ENCODE peak calls at places on chromosomes 13 and 19, in six cellular contexts. F is head of caudate nucleus; N is mesothelial cell of epicardium; K is WERI-Rb-1; V is stimulated activated CD8-positive, alpha-beta memory T cell treated with anti-CD3 and anti-CD28 coated beads, Interleukin-4, amount 100 ng/mL, for 1 hour; W is foreskin melanocyte. M is an unnamed sample.

GRCh38 chr19:22945560-22945959 is 57.4 kb downstream of the ZNF728 start:
- DNase-seq in F (no peak), N (no peak), K (no peak), V (no peak), W (no peak), M (no peak)

GRCh38 chr13:113622791-113623490 is 35.1 kb downstream of the ATP4B start:
- DNase-seq in F (no peak), N (no peak), K (no peak), V (no peak), W (peak), M (no peak)

GRCh38 chr19:2249010-2249866 is at the start of gene AMH:
- DNase-seq in F (no peak), N (no peak), K (no peak), V (no peak), W (no peak), M (no peak)

GRCh38 chr13:103299079-103299478 is 232.9 kb upstream of the SLC10A2 start:
- DNase-seq in F (no peak), N (no peak), K (peak), V (no peak), W (no peak), M (no peak)

GRCh38 chr13:114164681-114165429 is 14.2 kb upstream of the CFAP97D2 start:
- DNase-seq in F (no peak), N (no peak), K (no peak), V (no peak), W (no peak), M (no peak)

GRCh38 chr19:40614595-40615411 is 13.6 kb downstream of the LTBP4 start:
- DNase-seq in F (no peak), N (no peak), K (no peak), V (peak), W (peak), M (peak)

GRCh38 chr13:80877209-80877943 is 536.5 kb upstream of the SPRY2 start:
- DNase-seq in F (no peak), N (no peak), K (no peak), V (no peak), W (no peak), M (no peak)

GRCh38 chr13:110525328-110526319 is 35.9 kb downstream of the RAB20 start:
- DNase-seq in F (no peak), N (no peak), K (no peak), V (no peak), W (no peak), M (no peak)

GRCh38 chr19:6412111-6412999 is 12.3 kb downstream of the KHSRP start:
- DNase-seq in F (peak), N (no peak), K (peak), V (no peak), W (no peak), M (no peak)

GRCh38 chr19:55638864-55639359 is 1.9 kb upstream of the ZNF580 start:
- DNase-seq in F (no peak), N (no peak), K (peak), V (no peak), W (peak), M (no peak)

GRCh38 chr19:7748756-7749155 is 1.4 kb upstream of the CD209 start:
- DNase-seq in F (no peak), N (no peak), K (no peak), V (no peak), W (no peak), M (no peak)

GRCh38 chr13:97264663-97265062 is 42.5 kb downstream of the MBNL2 start:
- DNase-seq in F (no peak), N (no peak), K (no peak), V (no peak), W (no peak), M (no peak)

GRCh38 chr13:39245688-39246087 is 207.4 kb downstream of the NHLRC3 start:
- DNase-seq in F (no peak), N (no peak), K (no peak), V (no peak), W (no peak), M (no peak)

GRCh38 chr13:49629196-49629938 is 1.1 kb downstream of the ARL11 start:
- DNase-seq in F (no peak), N (no peak), K (no peak), V (no peak), W (no peak), M (no peak)

GRCh38 chr13:87696458-87696857 is 25.3 kb downstream of the SLITRK5 start:
- DNase-seq in F (no peak), N (no peak), K (no peak), V (no peak), W (no peak), M (no peak)

GRCh38 chr19:45076029-45076850 is at the start of gene ZNF296:
- DNase-seq in F (peak), N (no peak), K (no peak), V (no peak), W (no peak), M (peak)

GRCh38 chr13:39313721-39314120 is 275.5 kb downstream of the NHLRC3 start:
- DNase-seq in F (no peak), N (no peak), K (no peak), V (no peak), W (no peak), M (no peak)

GRCh38 chr13:67230774-67231480 is 791 bp upstream of the PCDH9 start:
- DNase-seq in F (peak), N (peak), K (peak), V (no peak), W (peak), M (no peak)

GRCh38 chr19:11203194-11204075 is 6.1 kb upstream of the KANK2 start:
- DNase-seq in F (peak), N (peak), K (peak), V (no peak), W (peak), M (peak)

GRCh38 chr19:17227798-17228367 is 1.9 kb downstream of the OCEL1 start:
- DNase-seq in F (no peak), N (no peak), K (peak), V (no peak), W (no peak), M (no peak)

GRCh38 chr19:12899891-12900518 is 9.0 kb downstream of the GCDH start:
- DNase-seq in F (no peak), N (no peak), K (no peak), V (no peak), W (no peak), M (no peak)

GRCh38 chr19:45231891-45232290 is 13.3 kb downstream of the EXOC3L2 start:
- DNase-seq in F (no peak), N (no peak), K (no peak), V (no peak), W (no peak), M (no peak)

GRCh38 chr19:281992-282391 is 9.2 kb downstream of the PLPP2 start:
- DNase-seq in F (no peak), N (no peak), K (no peak), V (no peak), W (no peak), M (peak)

GRCh38 chr13:71525004-71525403 is 342.0 kb downstream of the DACH1 start:
- DNase-seq in F (no peak), N (no peak), K (no peak), V (no peak), W (peak), M (no peak)

GRCh38 chr19:1574763-1575162 is 6.6 kb upstream of the MEX3D start:
- DNase-seq in F (no peak), N (no peak), K (no peak), V (no peak), W (no peak), M (no peak)

GRCh38 chr13:101343128-101343787 is 73.0 kb downstream of the NALCN start:
- DNase-seq in F (no peak), N (no peak), K (no peak), V (no peak), W (no peak), M (no peak)

GRCh38 chr19:46728693-46729339 is 11.9 kb upstream of the PRKD2 start:
- DNase-seq in F (peak), N (no peak), K (peak), V (peak), W (no peak), M (peak)

GRCh38 chr19:18865973-18866799 is 29.8 kb downstream of the CERS1 start:
- DNase-seq in F (peak), N (peak), K (peak), V (no peak), W (peak), M (no peak)

GRCh38 chr13:66347718-66348117 is 882.4 kb downstream of the PCDH9 start:
- DNase-seq in F (no peak), N (no peak), K (no peak), V (no peak), W (no peak), M (no peak)

GRCh38 chr19:1270854-1271527 is 1.9 kb downstream of the CIRBP start:
- DNase-seq in F (no peak), N (no peak), K (no peak), V (no peak), W (no peak), M (no peak)

GRCh38 chr13:46778879-46779278 is 18.1 kb downstream of the ESD start:
- DNase-seq in F (no peak), N (no peak), K (no peak), V (no peak), W (no peak), M (no peak)

GRCh38 chr19:12726988-12727316 is 3.2 kb upstream of the TNPO2 start:
- DNase-seq in F (no peak), N (no peak), K (no peak), V (no peak), W (no peak), M (no peak)

GRCh38 chr19:7471696-7472620 is 16.9 kb downstream of the PEX11G start:
- DNase-seq in F (no peak), N (no peak), K (no peak), V (no peak), W (no peak), M (no peak)

GRCh38 chr13:111511805-111512504 is 191.5 kb downstream of the TEX29 start:
- DNase-seq in F (no peak), N (no peak), K (no peak), V (no peak), W (no peak), M (no peak)